ENCODE peak calls at places on chromosomes 4 and X, in six cellular contexts. T, P, V, N, W and I are unnamed samples.
A peak's percentile ranks its signal among the peaks of the same experiment; 100 is the strongest.

GRCh38 chr4:140789752-140790151 is 33.6 kb upstream of the TBC1D9 start:
- DNase-seq in P (no peak), V (no peak), T (no peak), W (no peak), N (peak; percentile 12), I (no peak)

GRCh38 chr4:2796261-2797187 is 3.6 kb downstream of the SH3BP2 start:
- DNase-seq in N (peak; percentile 52), T (no peak), V (peak; percentile 39), P (peak; percentile 85), W (no peak), I (peak; percentile 64)

GRCh38 chrX:38271154-38271716 is 50.6 kb upstream of the SRPX start:
- DNase-seq in N (no peak), T (no peak), P (no peak), V (no peak), W (no peak), I (peak; percentile 20)

GRCh38 chrX:130024127-130024526 is 41.7 kb downstream of the BCORL1 start:
- DNase-seq in N (peak; percentile 17), V (peak; percentile 81), W (peak; percentile 79), P (peak; percentile 75), T (no peak), I (peak; percentile 25)

GRCh38 chr4:182074842-182075241 is 168.4 kb upstream of the TENM3 start:
- DNase-seq in V (no peak), W (no peak), P (no peak), N (no peak), T (no peak), I (no peak)

GRCh38 chr4:184506527-184507121 is 32.3 kb upstream of the IRF2 start:
- DNase-seq in N (no peak), P (no peak), T (peak; percentile 24), W (no peak), V (no peak), I (no peak)

GRCh38 chrX:79623098-79623762 is 256.1 kb upstream of the ITM2A start:
- DNase-seq in P (no peak), V (no peak), T (no peak), N (no peak), W (no peak), I (no peak)

GRCh38 chr4:183659919-183660318 is 826 bp downstream of the TRAPPC11 start:
- DNase-seq in T (no peak), P (no peak), V (no peak), N (peak; percentile 7), W (no peak), I (no peak)

GRCh38 chr4:89213382-89213701 is 94.3 kb downstream of the GPRIN3 start:
- DNase-seq in N (no peak), W (no peak), V (no peak), P (no peak), T (no peak), I (no peak)

GRCh38 chr4:10013722-10014121 is 7.6 kb downstream of the SLC2A9 start:
- DNase-seq in T (no peak), N (no peak), P (peak; percentile 82), W (peak; percentile 37), V (no peak), I (no peak)

GRCh38 chr4:54233697-54234496 is 4.8 kb downstream of the PDGFRA start:
- DNase-seq in N (peak; percentile 82), W (peak; percentile 73), P (peak; percentile 81), T (peak; percentile 52), V (peak; percentile 77), I (peak; percentile 84)

GRCh38 chr4:1368421-1369090 is 21.5 kb downstream of the UVSSA start:
- DNase-seq in W (no peak), T (no peak), P (no peak), V (no peak), N (no peak), I (no peak)

GRCh38 chr4:88535090-88535755 is 11.6 kb upstream of the PYURF start:
- DNase-seq in W (no peak), N (no peak), T (no peak), P (no peak), V (no peak), I (no peak)

GRCh38 chr4:115121351-115122043 is 8.1 kb upstream of the NDST4 start:
- DNase-seq in P (no peak), W (no peak), V (no peak), T (no peak), N (no peak), I (no peak)

GRCh38 chr4:147984778-147985138 is 252.9 kb downstream of the ARHGAP10 start:
- DNase-seq in N (no peak), W (no peak), T (no peak), P (no peak), V (no peak), I (no peak)

GRCh38 chrX:151713859-151714258 is 2.0 kb upstream of the FATE1 start:
- DNase-seq in V (no peak), N (no peak), P (no peak), T (peak; percentile 0), W (peak; percentile 19), I (no peak)

GRCh38 chr4:15339732-15340131 is 88.1 kb upstream of the C1QTNF7 start:
- DNase-seq in V (no peak), T (no peak), W (no peak), P (no peak), N (peak; percentile 82), I (peak; percentile 22)

GRCh38 chr4:111046811-111047210 is 423.9 kb upstream of the PITX2 start:
- DNase-seq in V (no peak), N (no peak), W (no peak), P (no peak), T (no peak), I (no peak)

GRCh38 chrX:148878371-148878770 is 378.0 kb downstream of the AFF2 start:
- DNase-seq in P (no peak), V (no peak), W (no peak), T (no peak), N (peak; percentile 69), I (peak; percentile 67)

GRCh38 chr4:102342404-102343074 is 2.7 kb downstream of the SLC39A8 start:
- DNase-seq in V (no peak), W (no peak), P (no peak), T (no peak), N (no peak), I (no peak)

GRCh38 chrX:110847334-110847733 is 51.7 kb upstream of the CHRDL1 start:
- DNase-seq in W (peak; percentile 12), P (no peak), V (no peak), N (peak; percentile 63), T (peak; percentile 32), I (peak; percentile 76)

GRCh38 chr4:141462361-141462760 is 174.0 kb upstream of the IL15 start:
- DNase-seq in N (peak; percentile 21), P (no peak), V (no peak), W (no peak), T (no peak), I (no peak)

GRCh38 chr4:127783026-127783769 is 1.1 kb downstream of the HSPA4L start:
- DNase-seq in W (peak; percentile 80), T (peak; percentile 77), N (peak; percentile 65), V (peak; percentile 70), P (peak; percentile 60), I (peak; percentile 62)

GRCh38 chr4:39526810-39527295 is 386 bp downstream of the UGDH start:
- DNase-seq in W (peak; percentile 30), T (no peak), P (no peak), V (no peak), N (no peak), I (no peak)

GRCh38 chr4:159764343-159764952 is 661.6 kb downstream of the RAPGEF2 start:
- DNase-seq in T (peak; percentile 31), P (no peak), N (no peak), V (no peak), W (no peak), I (peak; percentile 85)

GRCh38 chrX:21004835-21005234 is 369.4 kb upstream of the CNKSR2 start:
- DNase-seq in P (no peak), W (no peak), N (no peak), V (no peak), T (no peak), I (no peak)

GRCh38 chrX:16839224-16839851 is 30.8 kb downstream of the RBBP7 start:
- DNase-seq in N (no peak), P (no peak), T (no peak), W (no peak), V (no peak), I (no peak)

GRCh38 chrX:106999002-106999975 is 723 bp downstream of the MORC4 start:
- DNase-seq in N (peak; percentile 49), T (peak; percentile 28), V (peak; percentile 63), W (peak; percentile 37), P (peak; percentile 56), I (peak; percentile 59)

GRCh38 chrX:77785400-77785745 is 643 bp downstream of the ATRX start:
- DNase-seq in T (no peak), N (peak; percentile 8), V (no peak), P (no peak), W (peak; percentile 4), I (peak; percentile 18)

GRCh38 chrX:13901354-13901753 is 84.5 kb upstream of the GPM6B start:
- DNase-seq in N (no peak), W (no peak), V (peak; percentile 36), T (no peak), P (no peak), I (no peak)

GRCh38 chr4:166301266-166301665 is 428.2 kb downstream of the TLL1 start:
- DNase-seq in N (no peak), V (no peak), P (no peak), W (no peak), T (no peak), I (peak; percentile 61)
- H3K4me3 ChIP-seq in N (no peak overlapping the region), V (no peak overlapping the region), P (no peak overlapping the region), W (no peak overlapping the region), T (no peak overlapping the region), I (no peak overlapping the region)

GRCh38 chrX:134727363-134727762 is 69.1 kb upstream of the PLAC1 start:
- DNase-seq in P (no peak), T (peak; percentile 30), N (no peak), W (no peak), V (no peak), I (no peak)
- TF ChIP-seq CTCF in P (no peak), T (peak; percentile 15), N (peak; percentile 24), W (no peak), V (no peak), I (peak; percentile 18)

GRCh38 chr4:71229477-71230257 is 109.2 kb upstream of the SLC4A4 start:
- DNase-seq in V (peak; percentile 29), P (peak; percentile 34), W (no peak), N (peak; percentile 81), T (peak; percentile 5), I (peak; percentile 69)

GRCh38 chr4:71231753-71232420 is 106.9 kb upstream of the SLC4A4 start:
- DNase-seq in P (no peak), W (no peak), T (no peak), V (no peak), N (peak; percentile 19), I (no peak)

GRCh38 chr4:71231073-71231752 is 107.6 kb upstream of the SLC4A4 start:
- DNase-seq in T (no peak), P (peak; percentile 92), W (peak; percentile 89), V (peak; percentile 88), N (peak; percentile 59), I (peak; percentile 42)

GRCh38 chr4:71230258-71230594 is 108.6 kb upstream of the SLC4A4 start:
- DNase-seq in W (no peak), V (no peak), P (peak; percentile 38), N (peak; percentile 87), T (no peak), I (peak; percentile 8)

GRCh38 chr4:71230613-71231012 is 108.2 kb upstream of the SLC4A4 start:
- DNase-seq in P (no peak), T (no peak), V (no peak), N (no peak), W (no peak), I (no peak)
- H3K4me3 ChIP-seq in P (peak overlapping the region; percentile 33), T (no peak overlapping the region), V (peak overlapping the region; percentile 22), N (no peak overlapping the region), W (no peak overlapping the region), I (no peak overlapping the region)

GRCh38 chr4:134645778-134646177 is 444.2 kb upstream of the PABPC4L start:
- DNase-seq in W (no peak), V (no peak), P (no peak), N (no peak), T (no peak), I (no peak)

GRCh38 chr4:134650461-134650860 is 448.9 kb upstream of the PABPC4L start:
- DNase-seq in T (no peak), V (no peak), P (no peak), N (no peak), W (no peak), I (no peak)
- TF ChIP-seq CTCF in T (no peak), V (no peak), P (no peak), N (no peak), W (no peak), I (peak; percentile 10)